ENCODE peak calls at places on chromosomes 6 and 20, in four cellular contexts. K is dorsolateral prefrontal cortex, O is fibroblast of lung, A is prostate gland. X is an unnamed sample.
A peak's percentile ranks its signal among the peaks of the same experiment; 100 is the strongest.

GRCh38 chr6:11889574-11889973 is 111.0 kb upstream of the ADTRP start:
- DNase-seq in K (no peak), O (no peak), A (no peak), X (no peak)

GRCh38 chr6:160013987-160014868 is 45.3 kb downstream of the IGF2R start:
- DNase-seq in K (no peak), O (peak; percentile 33), A (no peak), X (no peak)

GRCh38 chr6:85490516-85491248 is 40.8 kb downstream of the NT5E start:
- DNase-seq in K (no peak), O (peak; percentile 68), A (no peak), X (no peak)

GRCh38 chr6:161561938-161562337 is 288.1 kb upstream of the AGPAT4 start:
- DNase-seq in K (no peak), O (no peak), A (no peak), X (no peak)

GRCh38 chr6:153130515-153131036 is 506 bp downstream of the RGS17 start:
- DNase-seq in K (no peak), O (peak; percentile 7), A (no peak), X (no peak)

GRCh38 chr6:149074832-149075258 is 242.7 kb upstream of the TAB2 start:
- DNase-seq in K (no peak), O (no peak), A (no peak), X (no peak)

GRCh38 chr20:50187403-50188051 is 3.1 kb upstream of the CEBPB start:
- DNase-seq in K (no peak), O (peak; percentile 62), A (peak; percentile 45), X (no peak)

GRCh38 chr20:25341716-25342680 is 48.6 kb downstream of the ABHD12 start:
- DNase-seq in K (no peak), O (peak; percentile 64), A (no peak), X (no peak)

GRCh38 chr6:72728706-72729343 is 107.0 kb downstream of the KCNQ5 start:
- DNase-seq in K (no peak), O (no peak), A (no peak), X (no peak)

GRCh38 chr6:142008016-142008735 is 124.5 kb upstream of the GJE1 start:
- DNase-seq in K (no peak), O (peak; percentile 7), A (no peak), X (no peak)

GRCh38 chr6:37033255-37033654 is 27.8 kb downstream of the FGD2 start:
- DNase-seq in K (no peak), O (no peak), A (no peak), X (no peak)

GRCh38 chr6:7151381-7151780 is 43.6 kb downstream of the RREB1 start:
- DNase-seq in K (no peak), O (no peak), A (no peak), X (no peak)

GRCh38 chr6:63558270-63558669 is 14.0 kb upstream of the LOC128125822 start:
- DNase-seq in K (no peak), O (no peak), A (no peak), X (no peak)

DNA sequence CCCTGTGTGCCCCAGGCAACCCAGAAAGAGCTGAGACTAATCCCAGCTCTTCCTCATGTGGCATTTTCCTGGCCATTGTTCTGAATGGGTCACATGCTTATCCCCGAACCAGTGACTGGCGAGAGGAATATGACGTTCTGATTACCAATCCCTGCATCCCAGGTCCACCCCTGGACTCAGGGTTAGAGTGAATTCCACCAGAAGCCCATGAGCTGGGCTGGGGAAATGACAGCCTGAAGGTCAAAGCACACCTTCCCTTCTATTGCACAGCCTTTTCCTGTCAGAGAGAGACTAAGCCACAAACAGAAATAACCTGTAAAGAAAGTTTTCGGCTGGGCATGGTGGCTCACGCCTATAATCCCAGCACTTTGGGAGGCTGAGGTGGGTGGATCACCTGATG is 70.9 kb downstream of the ZNF217 start:
- DNase-seq in K (no peak), O (no peak), A (no peak), X (no peak)
- H3K27me3 ChIP-seq in K (no peaks in the 10 kb centered on the region), O (no peaks in the 10 kb centered on the region), A (no peaks in the 10 kb centered on the region), X (no peaks in the 10 kb centered on the region)

GRCh38 chr6:41713650-41714291 is 21.6 kb downstream of the TFEB start:
- DNase-seq in K (no peak), O (peak; percentile 53), A (no peak), X (no peak)
- H3K27ac ChIP-seq in K (peak overlapping the region; percentile 100), O (no peak overlapping the region), A (peak overlapping the region; percentile 80), X (no peak overlapping the region)

DNA sequence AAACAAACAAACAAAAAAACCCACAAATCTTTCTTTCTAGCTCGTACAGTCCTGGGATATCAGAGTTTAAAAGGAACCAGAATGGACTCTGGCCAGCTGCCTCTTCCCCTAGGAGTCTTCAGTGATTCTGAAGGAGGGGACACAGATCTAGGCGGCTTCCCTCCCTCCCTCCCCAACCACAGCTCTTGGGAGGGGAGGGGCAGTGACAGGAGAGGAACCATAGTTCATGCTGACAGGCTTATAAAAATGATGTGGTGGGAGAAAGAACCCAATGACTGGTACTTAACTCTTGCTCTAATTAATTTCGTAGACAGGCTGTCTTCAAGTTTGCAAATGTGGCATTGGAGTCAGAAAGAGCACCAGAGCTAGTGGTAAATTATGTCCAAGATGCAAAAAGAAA is 56.0 kb downstream of the NPEPL1 start:
- DNase-seq in K (no peak), O (no peak), A (no peak), X (no peak)
- H3K27me3 ChIP-seq in K (no peaks in the 10 kb centered on the region), O (peaks cover 13% of the 10 kb centered on the region), A (no peaks in the 10 kb centered on the region), X (no peaks in the 10 kb centered on the region)

GRCh38 chr20:21513181-21513663 is 642 bp downstream of the NKX2-2 start:
- DNase-seq in K (no peak), O (no peak), A (no peak), X (no peak)
- H3K27ac ChIP-seq in K (peak overlapping the region; percentile 96), O (no peak overlapping the region), A (no peak overlapping the region), X (no peak overlapping the region)

DNA sequence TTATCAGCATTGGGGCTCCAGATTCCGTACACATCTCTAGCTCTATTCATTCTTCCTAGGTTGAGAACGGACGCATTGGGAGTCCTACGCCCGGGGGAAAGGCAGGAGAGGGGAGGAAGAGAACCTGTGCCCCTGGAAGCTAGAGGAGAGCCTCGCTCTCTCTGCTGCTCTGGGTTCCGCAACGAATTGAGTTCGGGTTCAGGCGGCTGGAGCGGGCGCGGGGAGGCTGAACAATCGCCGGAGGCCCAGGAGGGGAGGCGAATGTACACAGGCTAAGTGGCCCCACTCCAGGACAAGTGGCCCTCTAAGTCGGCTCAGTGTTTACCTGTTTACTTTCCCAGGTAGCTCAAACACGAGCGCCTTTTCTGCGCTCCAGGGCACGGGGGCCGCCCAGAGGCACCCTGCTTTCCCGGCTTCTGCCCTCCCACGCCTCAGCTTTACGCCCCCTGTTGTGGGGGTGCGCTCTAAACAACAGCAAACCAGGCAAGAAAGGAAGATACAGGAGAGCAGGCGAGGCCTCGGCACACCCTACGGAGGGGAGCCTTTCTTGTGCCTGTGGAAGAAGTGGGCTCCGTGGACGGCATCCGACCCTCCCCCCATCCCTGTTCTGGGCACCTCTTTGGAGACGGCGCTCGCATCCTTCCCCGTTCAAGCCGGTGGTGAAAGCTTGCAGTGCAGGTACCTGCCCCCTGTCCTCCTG is 4.6 kb upstream of the NKX2-2 start:
- DNase-seq in K (no peak), O (no peak), A (no peak), X (no peak)
- H3K27me3 ChIP-seq in K (peaks cover 32% of the 10 kb centered on the region), O (peaks cover 86% of the 10 kb centered on the region), A (peaks cover 80% of the 10 kb centered on the region), X (peaks cover 72% of the 10 kb centered on the region)

DNA sequence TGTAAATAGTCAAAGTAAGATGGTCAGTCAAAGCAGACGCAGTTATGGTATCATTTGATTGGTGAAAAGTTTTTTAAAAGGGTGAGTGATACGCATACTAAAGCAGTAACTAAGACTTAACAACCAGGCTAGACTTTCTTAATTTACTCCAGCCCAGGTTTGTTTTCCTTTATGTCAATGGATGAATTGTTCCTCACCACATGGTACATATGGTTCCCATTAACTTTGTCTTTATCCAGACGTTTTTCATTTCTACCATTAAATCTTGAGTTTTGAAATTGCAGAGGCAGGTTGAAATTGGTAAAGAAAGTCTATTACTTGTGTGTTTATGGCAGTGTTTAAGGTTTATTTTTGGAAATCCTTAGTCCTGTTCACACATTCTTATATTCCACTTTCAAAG is 98.5 kb upstream of the SCGN start:
- DNase-seq in K (no peak), O (peak; percentile 3), A (no peak), X (no peak)
- H3K27ac ChIP-seq in K (no peak overlapping the region), O (no peak overlapping the region), A (no peak overlapping the region), X (no peak overlapping the region)

GRCh38 chr20:21613512-21613911 is 92.0 kb upstream of the PAX1 start:
- DNase-seq in K (no peak), O (no peak), A (no peak), X (no peak)
- H3K27me3 ChIP-seq in K (no peaks in the 10 kb centered on the region), O (no peaks in the 10 kb centered on the region), A (peaks cover 2% of the 10 kb centered on the region), X (no peaks in the 10 kb centered on the region)

DNA sequence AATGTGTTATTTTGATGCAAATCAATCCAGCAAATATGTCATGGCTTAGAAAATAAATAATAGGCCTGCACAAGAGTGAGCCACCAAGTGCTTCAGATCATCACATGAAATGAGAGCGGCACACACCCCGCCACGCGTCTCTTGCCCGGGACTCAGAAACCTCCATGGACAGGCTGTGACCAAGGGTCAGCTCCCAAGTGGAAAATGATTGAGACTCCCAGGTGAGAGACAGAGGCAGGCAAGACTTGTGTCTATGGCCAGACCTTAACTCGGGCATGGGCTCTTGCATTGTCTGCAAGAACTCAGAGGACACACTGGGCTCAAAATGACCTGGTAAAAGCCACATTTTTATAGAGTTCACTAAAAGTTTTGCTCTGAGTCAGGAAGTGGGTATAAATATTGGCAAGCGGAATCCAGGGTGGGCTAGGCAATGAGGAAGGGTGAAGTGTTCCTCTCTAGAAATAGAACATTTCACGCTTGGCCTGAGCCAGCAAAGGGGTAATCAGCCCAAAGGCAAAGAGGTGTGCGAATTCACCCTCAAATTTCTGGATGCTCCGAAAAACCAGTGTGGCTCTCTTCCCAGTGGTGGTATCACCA is 30.7 kb upstream of the RIN2 start:
- DNase-seq in K (no peak), O (no peak), A (no peak), X (no peak)
- H3K27ac ChIP-seq in K (no peak overlapping the region), O (no peak overlapping the region), A (no peak overlapping the region), X (no peak overlapping the region)

GRCh38 chr20:62470003-62470402 is 5.8 kb downstream of the GATA5 start:
- DNase-seq in K (no peak), O (no peak), A (no peak), X (no peak)

GRCh38 chr20:62472020-62472342 is 3.8 kb downstream of the GATA5 start:
- DNase-seq in K (no peak), O (no peak), A (no peak), X (no peak)

GRCh38 chr20:62469352-62469751 is 6.4 kb downstream of the GATA5 start:
- DNase-seq in K (no peak), O (no peak), A (no peak), X (no peak)

GRCh38 chr20:62472343-62473199 is 3.2 kb downstream of the GATA5 start:
- DNase-seq in K (no peak), O (no peak), A (no peak), X (no peak)

DNA sequence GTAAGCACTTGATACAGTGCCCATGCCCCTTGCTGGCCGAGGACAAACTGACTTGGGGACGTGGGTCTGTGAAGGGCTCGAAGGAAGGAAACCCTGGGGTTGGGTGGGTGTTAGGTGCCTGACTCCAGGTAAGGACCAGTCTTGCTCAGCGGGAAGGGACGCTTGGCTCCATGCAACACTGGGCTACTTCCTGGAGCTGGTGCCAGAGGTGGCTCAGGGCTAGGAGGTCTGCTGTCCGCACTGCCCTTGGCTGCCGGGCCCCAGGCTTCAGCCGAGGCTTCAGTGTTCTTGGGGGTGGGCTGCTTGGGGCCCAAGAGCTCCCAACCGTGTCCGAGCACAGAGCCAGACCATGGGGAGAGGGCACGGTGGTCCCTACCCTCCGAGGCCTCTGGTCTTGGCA is 5.3 kb downstream of the GATA5 start:
- DNase-seq in K (no peak), O (no peak), A (no peak), X (no peak)
- H3K27me3 ChIP-seq in K (peaks cover 14% of the 10 kb centered on the region), O (peaks cover 13% of the 10 kb centered on the region), A (peaks cover 11% of the 10 kb centered on the region), X (no peaks in the 10 kb centered on the region)

X was measured in CD4-positive, alpha-beta memory T cell.